ENCODE peak calls at places on chromosomes 11 and 22, in four cellular contexts. One of them, this sample, is unnamed.

GRCh38 chr11:75432911-75433321 is at the start of gene KLHL35:
- DNase-seq in endothelial cell of umbilical vein: no peak
- DNase-seq in NCI-H2029 treated with DMSO at 0.1 percent for 48 hours: no peak
- DNase-seq in CD8-positive, alpha-beta memory T cell: no peak
- DNase-seq in this sample: no peak

GRCh38 chr11:101444164-101444563 is 139.6 kb downstream of the TRPC6 start:
- DNase-seq in endothelial cell of umbilical vein: no peak
- DNase-seq in NCI-H2029 treated with DMSO at 0.1 percent for 48 hours: no peak
- DNase-seq in CD8-positive, alpha-beta memory T cell: no peak
- DNase-seq in this sample: no peak

GRCh38 chr11:2210366-2211112 is 38.9 kb upstream of the TH start:
- DNase-seq in CD8-positive, alpha-beta memory T cell: no peak
- DNase-seq in endothelial cell of umbilical vein: no peak
- DNase-seq in NCI-H2029 treated with DMSO at 0.1 percent for 48 hours: no peak
- DNase-seq in this sample: no peak

GRCh38 chr22:49892226-49892899 is 25.9 kb downstream of the ALG12 start:
- DNase-seq in NCI-H2029 treated with DMSO at 0.1 percent for 48 hours: no peak
- DNase-seq in CD8-positive, alpha-beta memory T cell: no peak
- DNase-seq in endothelial cell of umbilical vein: no peak
- DNase-seq in this sample: no peak

GRCh38 chr22:46021577-46021976 is 44.6 kb upstream of the WNT7B start:
- DNase-seq in endothelial cell of umbilical vein: no peak
- DNase-seq in CD8-positive, alpha-beta memory T cell: no peak
- DNase-seq in NCI-H2029 treated with DMSO at 0.1 percent for 48 hours: no peak
- DNase-seq in this sample: no peak

GRCh38 chr11:37115963-37116362 is 517.9 kb upstream of the RAG2 start:
- DNase-seq in endothelial cell of umbilical vein: no peak
- DNase-seq in CD8-positive, alpha-beta memory T cell: no peak
- DNase-seq in NCI-H2029 treated with DMSO at 0.1 percent for 48 hours: no peak
- DNase-seq in this sample: no peak

GRCh38 chr11:73875840-73876239 is 806 bp downstream of the COA4 start:
- DNase-seq in endothelial cell of umbilical vein: peak; percentile 17
- DNase-seq in NCI-H2029 treated with DMSO at 0.1 percent for 48 hours: no peak
- DNase-seq in CD8-positive, alpha-beta memory T cell: no peak
- DNase-seq in this sample: no peak

GRCh38 chr11:19060629-19061028 is at the start of gene MRGPRX2:
- DNase-seq in NCI-H2029 treated with DMSO at 0.1 percent for 48 hours: no peak
- DNase-seq in endothelial cell of umbilical vein: peak; percentile 10
- DNase-seq in CD8-positive, alpha-beta memory T cell: no peak
- DNase-seq in this sample: no peak

GRCh38 chr11:86442827-86443226 is 68.1 kb downstream of the CCDC81 start:
- DNase-seq in endothelial cell of umbilical vein: no peak
- DNase-seq in NCI-H2029 treated with DMSO at 0.1 percent for 48 hours: no peak
- DNase-seq in CD8-positive, alpha-beta memory T cell: no peak
- DNase-seq in this sample: no peak

GRCh38 chr11:24705474-24705873 is 208.6 kb downstream of the LUZP2 start:
- DNase-seq in endothelial cell of umbilical vein: no peak
- DNase-seq in NCI-H2029 treated with DMSO at 0.1 percent for 48 hours: no peak
- DNase-seq in CD8-positive, alpha-beta memory T cell: no peak
- DNase-seq in this sample: no peak

GRCh38 chr22:36405671-36406070 is 17.9 kb upstream of the MYH9 start:
- DNase-seq in CD8-positive, alpha-beta memory T cell: peak; percentile 69
- DNase-seq in endothelial cell of umbilical vein: no peak
- DNase-seq in NCI-H2029 treated with DMSO at 0.1 percent for 48 hours: no peak
- DNase-seq in this sample: no peak

GRCh38 chr11:15884131-15884530 is 472.2 kb downstream of the SOX6 start:
- DNase-seq in endothelial cell of umbilical vein: no peak
- DNase-seq in NCI-H2029 treated with DMSO at 0.1 percent for 48 hours: no peak
- DNase-seq in CD8-positive, alpha-beta memory T cell: no peak
- DNase-seq in this sample: no peak

GRCh38 chr11:92916299-92916698 is 53.2 kb upstream of the MTNR1B start:
- DNase-seq in CD8-positive, alpha-beta memory T cell: no peak
- DNase-seq in NCI-H2029 treated with DMSO at 0.1 percent for 48 hours: no peak
- DNase-seq in endothelial cell of umbilical vein: no peak
- DNase-seq in this sample: no peak